ENCODE peak calls at places on chromosomes 5 and 9, in ten cellular contexts. One of them, this sample, is unnamed.
A peak's percentile ranks its signal among the peaks of the same experiment; 100 is the strongest.

GRCh38 chr9:35733109-35733541 is 659 bp downstream of the CREB3 start:
- DNase-seq in activated naive CD4-positive, alpha-beta T cell treated with Interleukin-2 at 50 U/mL for 16 hours: no peak
- DNase-seq in tibial artery: no peak
- DNase-seq in activated T-helper 1 cell treated with anti-CD3 and anti-CD28 coated beads, Interleukin-12 subunit alpha, Interleukin-12 subunit beta, Interleukin-2, Interleukin-4 antibody, amounts not matched to agents 30 ng/mL and 10 ng/mL and 1 ng/mL, durations not matched to agents 14 hours and 24 hours and 36 hours: no peak
- DNase-seq in NCI-H1930: peak; percentile 38
- DNase-seq in OCI-M1: peak; percentile 74
- DNase-seq in mucosa of descending colon: no peak
- DNase-seq in HuH-7: peak; percentile 52
- DNase-seq in stimulated activated CD4-positive, alpha-beta T cell treated with anti-CD3 and anti-CD28 coated beads, Interleukin-2, amount 100 ng/mL, for 24 hours: no peak
- DNase-seq in stimulated activated naive CD8-positive, alpha-beta T cell treated with anti-CD3 and anti-CD28 coated beads, Interleukin-15, Interleukin-2, amounts not matched to agents 100 U/mL and 50 U/mL, for 24 hours: no peak
- DNase-seq in this sample: no peak

GRCh38 chr5:66174338-66174737 is 30.2 kb downstream of the SREK1 start:
- DNase-seq in HuH-7: no peak
- DNase-seq in activated naive CD4-positive, alpha-beta T cell treated with Interleukin-2 at 50 U/mL for 16 hours: no peak
- DNase-seq in activated T-helper 1 cell treated with anti-CD3 and anti-CD28 coated beads, Interleukin-12 subunit alpha, Interleukin-12 subunit beta, Interleukin-2, Interleukin-4 antibody, amounts not matched to agents 30 ng/mL and 10 ng/mL and 1 ng/mL, durations not matched to agents 14 hours and 24 hours and 36 hours: no peak
- DNase-seq in NCI-H1930: no peak
- DNase-seq in stimulated activated naive CD8-positive, alpha-beta T cell treated with anti-CD3 and anti-CD28 coated beads, Interleukin-15, Interleukin-2, amounts not matched to agents 100 U/mL and 50 U/mL, for 24 hours: no peak
- DNase-seq in stimulated activated CD4-positive, alpha-beta T cell treated with anti-CD3 and anti-CD28 coated beads, Interleukin-2, amount 100 ng/mL, for 24 hours: no peak
- DNase-seq in OCI-M1: peak; percentile 57
- DNase-seq in tibial artery: no peak
- DNase-seq in mucosa of descending colon: no peak
- DNase-seq in this sample: no peak

GRCh38 chr5:128216860-128217531 is 133.4 kb downstream of the SLC12A2 start:
- DNase-seq in OCI-M1: no peak
- DNase-seq in activated T-helper 1 cell treated with anti-CD3 and anti-CD28 coated beads, Interleukin-12 subunit alpha, Interleukin-12 subunit beta, Interleukin-2, Interleukin-4 antibody, amounts not matched to agents 30 ng/mL and 10 ng/mL and 1 ng/mL, durations not matched to agents 14 hours and 24 hours and 36 hours: no peak
- DNase-seq in activated naive CD4-positive, alpha-beta T cell treated with Interleukin-2 at 50 U/mL for 16 hours: no peak
- DNase-seq in HuH-7: no peak
- DNase-seq in stimulated activated CD4-positive, alpha-beta T cell treated with anti-CD3 and anti-CD28 coated beads, Interleukin-2, amount 100 ng/mL, for 24 hours: no peak
- DNase-seq in stimulated activated naive CD8-positive, alpha-beta T cell treated with anti-CD3 and anti-CD28 coated beads, Interleukin-15, Interleukin-2, amounts not matched to agents 100 U/mL and 50 U/mL, for 24 hours: no peak
- DNase-seq in mucosa of descending colon: no peak
- DNase-seq in NCI-H1930: no peak
- DNase-seq in tibial artery: peak; percentile 31
- DNase-seq in this sample: no peak

GRCh38 chr5:68542207-68542606 is 326.7 kb downstream of the PIK3R1 start:
- DNase-seq in activated naive CD4-positive, alpha-beta T cell treated with Interleukin-2 at 50 U/mL for 16 hours: no peak
- DNase-seq in activated T-helper 1 cell treated with anti-CD3 and anti-CD28 coated beads, Interleukin-12 subunit alpha, Interleukin-12 subunit beta, Interleukin-2, Interleukin-4 antibody, amounts not matched to agents 30 ng/mL and 10 ng/mL and 1 ng/mL, durations not matched to agents 14 hours and 24 hours and 36 hours: no peak
- DNase-seq in HuH-7: no peak
- DNase-seq in stimulated activated naive CD8-positive, alpha-beta T cell treated with anti-CD3 and anti-CD28 coated beads, Interleukin-15, Interleukin-2, amounts not matched to agents 100 U/mL and 50 U/mL, for 24 hours: no peak
- DNase-seq in mucosa of descending colon: no peak
- DNase-seq in OCI-M1: peak; percentile 23
- DNase-seq in tibial artery: no peak
- DNase-seq in stimulated activated CD4-positive, alpha-beta T cell treated with anti-CD3 and anti-CD28 coated beads, Interleukin-2, amount 100 ng/mL, for 24 hours: no peak
- DNase-seq in NCI-H1930: no peak
- DNase-seq in this sample: no peak

GRCh38 chr5:135324897-135325650 is 74.0 kb downstream of the MACROH2A1 start:
- DNase-seq in HuH-7: peak; percentile 45
- DNase-seq in stimulated activated CD4-positive, alpha-beta T cell treated with anti-CD3 and anti-CD28 coated beads, Interleukin-2, amount 100 ng/mL, for 24 hours: no peak
- DNase-seq in NCI-H1930: no peak
- DNase-seq in activated naive CD4-positive, alpha-beta T cell treated with Interleukin-2 at 50 U/mL for 16 hours: no peak
- DNase-seq in tibial artery: no peak
- DNase-seq in activated T-helper 1 cell treated with anti-CD3 and anti-CD28 coated beads, Interleukin-12 subunit alpha, Interleukin-12 subunit beta, Interleukin-2, Interleukin-4 antibody, amounts not matched to agents 30 ng/mL and 10 ng/mL and 1 ng/mL, durations not matched to agents 14 hours and 24 hours and 36 hours: peak; percentile 49
- DNase-seq in OCI-M1: no peak
- DNase-seq in stimulated activated naive CD8-positive, alpha-beta T cell treated with anti-CD3 and anti-CD28 coated beads, Interleukin-15, Interleukin-2, amounts not matched to agents 100 U/mL and 50 U/mL, for 24 hours: no peak
- DNase-seq in mucosa of descending colon: no peak
- DNase-seq in this sample: no peak

GRCh38 chr5:38468978-38469706 is 87.3 kb downstream of the LIFR start:
- DNase-seq in mucosa of descending colon: no peak
- DNase-seq in activated naive CD4-positive, alpha-beta T cell treated with Interleukin-2 at 50 U/mL for 16 hours: no peak
- DNase-seq in stimulated activated CD4-positive, alpha-beta T cell treated with anti-CD3 and anti-CD28 coated beads, Interleukin-2, amount 100 ng/mL, for 24 hours: no peak
- DNase-seq in tibial artery: peak; percentile 76
- DNase-seq in activated T-helper 1 cell treated with anti-CD3 and anti-CD28 coated beads, Interleukin-12 subunit alpha, Interleukin-12 subunit beta, Interleukin-2, Interleukin-4 antibody, amounts not matched to agents 30 ng/mL and 10 ng/mL and 1 ng/mL, durations not matched to agents 14 hours and 24 hours and 36 hours: no peak
- DNase-seq in stimulated activated naive CD8-positive, alpha-beta T cell treated with anti-CD3 and anti-CD28 coated beads, Interleukin-15, Interleukin-2, amounts not matched to agents 100 U/mL and 50 U/mL, for 24 hours: no peak
- DNase-seq in HuH-7: no peak
- DNase-seq in OCI-M1: no peak
- DNase-seq in NCI-H1930: no peak
- DNase-seq in this sample: no peak

GRCh38 chr5:40385544-40385943 is 294.2 kb upstream of the PTGER4 start:
- DNase-seq in HuH-7: no peak
- DNase-seq in mucosa of descending colon: no peak
- DNase-seq in tibial artery: no peak
- DNase-seq in stimulated activated naive CD8-positive, alpha-beta T cell treated with anti-CD3 and anti-CD28 coated beads, Interleukin-15, Interleukin-2, amounts not matched to agents 100 U/mL and 50 U/mL, for 24 hours: no peak
- DNase-seq in OCI-M1: no peak
- DNase-seq in activated naive CD4-positive, alpha-beta T cell treated with Interleukin-2 at 50 U/mL for 16 hours: no peak
- DNase-seq in stimulated activated CD4-positive, alpha-beta T cell treated with anti-CD3 and anti-CD28 coated beads, Interleukin-2, amount 100 ng/mL, for 24 hours: no peak
- DNase-seq in NCI-H1930: no peak
- DNase-seq in activated T-helper 1 cell treated with anti-CD3 and anti-CD28 coated beads, Interleukin-12 subunit alpha, Interleukin-12 subunit beta, Interleukin-2, Interleukin-4 antibody, amounts not matched to agents 30 ng/mL and 10 ng/mL and 1 ng/mL, durations not matched to agents 14 hours and 24 hours and 36 hours: no peak
- DNase-seq in this sample: no peak

GRCh38 chr9:85258229-85258628 is 483.5 kb downstream of the AGTPBP1 start:
- DNase-seq in activated T-helper 1 cell treated with anti-CD3 and anti-CD28 coated beads, Interleukin-12 subunit alpha, Interleukin-12 subunit beta, Interleukin-2, Interleukin-4 antibody, amounts not matched to agents 30 ng/mL and 10 ng/mL and 1 ng/mL, durations not matched to agents 14 hours and 24 hours and 36 hours: no peak
- DNase-seq in mucosa of descending colon: peak; percentile 69
- DNase-seq in stimulated activated naive CD8-positive, alpha-beta T cell treated with anti-CD3 and anti-CD28 coated beads, Interleukin-15, Interleukin-2, amounts not matched to agents 100 U/mL and 50 U/mL, for 24 hours: no peak
- DNase-seq in HuH-7: no peak
- DNase-seq in tibial artery: no peak
- DNase-seq in stimulated activated CD4-positive, alpha-beta T cell treated with anti-CD3 and anti-CD28 coated beads, Interleukin-2, amount 100 ng/mL, for 24 hours: no peak
- DNase-seq in OCI-M1: no peak
- DNase-seq in NCI-H1930: no peak
- DNase-seq in activated naive CD4-positive, alpha-beta T cell treated with Interleukin-2 at 50 U/mL for 16 hours: no peak
- DNase-seq in this sample: no peak

GRCh38 chr9:134869554-134870310 is 10.9 kb upstream of the FCN2 start:
- DNase-seq in HuH-7: no peak
- DNase-seq in mucosa of descending colon: no peak
- DNase-seq in stimulated activated CD4-positive, alpha-beta T cell treated with anti-CD3 and anti-CD28 coated beads, Interleukin-2, amount 100 ng/mL, for 24 hours: no peak
- DNase-seq in activated T-helper 1 cell treated with anti-CD3 and anti-CD28 coated beads, Interleukin-12 subunit alpha, Interleukin-12 subunit beta, Interleukin-2, Interleukin-4 antibody, amounts not matched to agents 30 ng/mL and 10 ng/mL and 1 ng/mL, durations not matched to agents 14 hours and 24 hours and 36 hours: no peak
- DNase-seq in stimulated activated naive CD8-positive, alpha-beta T cell treated with anti-CD3 and anti-CD28 coated beads, Interleukin-15, Interleukin-2, amounts not matched to agents 100 U/mL and 50 U/mL, for 24 hours: no peak
- DNase-seq in activated naive CD4-positive, alpha-beta T cell treated with Interleukin-2 at 50 U/mL for 16 hours: no peak
- DNase-seq in NCI-H1930: no peak
- DNase-seq in tibial artery: no peak
- DNase-seq in OCI-M1: no peak
- DNase-seq in this sample: no peak

GRCh38 chr5:370959-371810 is 49.7 kb downstream of the AHRR start:
- DNase-seq in stimulated activated CD4-positive, alpha-beta T cell treated with anti-CD3 and anti-CD28 coated beads, Interleukin-2, amount 100 ng/mL, for 24 hours: no peak
- DNase-seq in stimulated activated naive CD8-positive, alpha-beta T cell treated with anti-CD3 and anti-CD28 coated beads, Interleukin-15, Interleukin-2, amounts not matched to agents 100 U/mL and 50 U/mL, for 24 hours: no peak
- DNase-seq in mucosa of descending colon: peak; percentile 20
- DNase-seq in activated T-helper 1 cell treated with anti-CD3 and anti-CD28 coated beads, Interleukin-12 subunit alpha, Interleukin-12 subunit beta, Interleukin-2, Interleukin-4 antibody, amounts not matched to agents 30 ng/mL and 10 ng/mL and 1 ng/mL, durations not matched to agents 14 hours and 24 hours and 36 hours: peak; percentile 0
- DNase-seq in NCI-H1930: no peak
- DNase-seq in HuH-7: no peak
- DNase-seq in tibial artery: no peak
- DNase-seq in OCI-M1: no peak
- DNase-seq in activated naive CD4-positive, alpha-beta T cell treated with Interleukin-2 at 50 U/mL for 16 hours: no peak
- DNase-seq in this sample: peak; percentile 0

GRCh38 chr9:75601280-75601679 is 289.2 kb upstream of the PCSK5 start:
- DNase-seq in OCI-M1: peak; percentile 60
- DNase-seq in stimulated activated CD4-positive, alpha-beta T cell treated with anti-CD3 and anti-CD28 coated beads, Interleukin-2, amount 100 ng/mL, for 24 hours: no peak
- DNase-seq in stimulated activated naive CD8-positive, alpha-beta T cell treated with anti-CD3 and anti-CD28 coated beads, Interleukin-15, Interleukin-2, amounts not matched to agents 100 U/mL and 50 U/mL, for 24 hours: no peak
- DNase-seq in activated T-helper 1 cell treated with anti-CD3 and anti-CD28 coated beads, Interleukin-12 subunit alpha, Interleukin-12 subunit beta, Interleukin-2, Interleukin-4 antibody, amounts not matched to agents 30 ng/mL and 10 ng/mL and 1 ng/mL, durations not matched to agents 14 hours and 24 hours and 36 hours: no peak
- DNase-seq in mucosa of descending colon: no peak
- DNase-seq in tibial artery: no peak
- DNase-seq in HuH-7: no peak
- DNase-seq in NCI-H1930: no peak
- DNase-seq in activated naive CD4-positive, alpha-beta T cell treated with Interleukin-2 at 50 U/mL for 16 hours: no peak
- DNase-seq in this sample: no peak

GRCh38 chr9:106075991-106076390 is 381.6 kb downstream of the TMEM38B start:
- DNase-seq in tibial artery: no peak
- DNase-seq in OCI-M1: no peak
- DNase-seq in HuH-7: no peak
- DNase-seq in activated T-helper 1 cell treated with anti-CD3 and anti-CD28 coated beads, Interleukin-12 subunit alpha, Interleukin-12 subunit beta, Interleukin-2, Interleukin-4 antibody, amounts not matched to agents 30 ng/mL and 10 ng/mL and 1 ng/mL, durations not matched to agents 14 hours and 24 hours and 36 hours: no peak
- DNase-seq in NCI-H1930: no peak
- DNase-seq in stimulated activated CD4-positive, alpha-beta T cell treated with anti-CD3 and anti-CD28 coated beads, Interleukin-2, amount 100 ng/mL, for 24 hours: no peak
- DNase-seq in mucosa of descending colon: no peak
- DNase-seq in activated naive CD4-positive, alpha-beta T cell treated with Interleukin-2 at 50 U/mL for 16 hours: no peak
- DNase-seq in stimulated activated naive CD8-positive, alpha-beta T cell treated with anti-CD3 and anti-CD28 coated beads, Interleukin-15, Interleukin-2, amounts not matched to agents 100 U/mL and 50 U/mL, for 24 hours: no peak
- DNase-seq in this sample: no peak

GRCh38 chr9:129385615-129385934 is 207.5 kb upstream of the IER5L start:
- DNase-seq in activated naive CD4-positive, alpha-beta T cell treated with Interleukin-2 at 50 U/mL for 16 hours: no peak
- DNase-seq in tibial artery: no peak
- DNase-seq in NCI-H1930: no peak
- DNase-seq in stimulated activated naive CD8-positive, alpha-beta T cell treated with anti-CD3 and anti-CD28 coated beads, Interleukin-15, Interleukin-2, amounts not matched to agents 100 U/mL and 50 U/mL, for 24 hours: no peak
- DNase-seq in stimulated activated CD4-positive, alpha-beta T cell treated with anti-CD3 and anti-CD28 coated beads, Interleukin-2, amount 100 ng/mL, for 24 hours: no peak
- DNase-seq in OCI-M1: no peak
- DNase-seq in HuH-7: no peak
- DNase-seq in activated T-helper 1 cell treated with anti-CD3 and anti-CD28 coated beads, Interleukin-12 subunit alpha, Interleukin-12 subunit beta, Interleukin-2, Interleukin-4 antibody, amounts not matched to agents 30 ng/mL and 10 ng/mL and 1 ng/mL, durations not matched to agents 14 hours and 24 hours and 36 hours: no peak
- DNase-seq in mucosa of descending colon: no peak
- DNase-seq in this sample: no peak

GRCh38 chr9:83238871-83239624 is 176.1 kb upstream of the RASEF start:
- DNase-seq in mucosa of descending colon: no peak
- DNase-seq in HuH-7: no peak
- DNase-seq in OCI-M1: peak; percentile 30
- DNase-seq in stimulated activated naive CD8-positive, alpha-beta T cell treated with anti-CD3 and anti-CD28 coated beads, Interleukin-15, Interleukin-2, amounts not matched to agents 100 U/mL and 50 U/mL, for 24 hours: no peak
- DNase-seq in NCI-H1930: no peak
- DNase-seq in activated naive CD4-positive, alpha-beta T cell treated with Interleukin-2 at 50 U/mL for 16 hours: no peak
- DNase-seq in activated T-helper 1 cell treated with anti-CD3 and anti-CD28 coated beads, Interleukin-12 subunit alpha, Interleukin-12 subunit beta, Interleukin-2, Interleukin-4 antibody, amounts not matched to agents 30 ng/mL and 10 ng/mL and 1 ng/mL, durations not matched to agents 14 hours and 24 hours and 36 hours: no peak
- DNase-seq in tibial artery: peak; percentile 23
- DNase-seq in stimulated activated CD4-positive, alpha-beta T cell treated with anti-CD3 and anti-CD28 coated beads, Interleukin-2, amount 100 ng/mL, for 24 hours: no peak
- DNase-seq in this sample: no peak

GRCh38 chr9:4832786-4833579 is 40.2 kb downstream of the RCL1 start:
- DNase-seq in NCI-H1930: no peak
- DNase-seq in stimulated activated naive CD8-positive, alpha-beta T cell treated with anti-CD3 and anti-CD28 coated beads, Interleukin-15, Interleukin-2, amounts not matched to agents 100 U/mL and 50 U/mL, for 24 hours: peak; percentile 49
- DNase-seq in activated naive CD4-positive, alpha-beta T cell treated with Interleukin-2 at 50 U/mL for 16 hours: peak; percentile 70
- DNase-seq in HuH-7: no peak
- DNase-seq in OCI-M1: peak; percentile 93
- DNase-seq in stimulated activated CD4-positive, alpha-beta T cell treated with anti-CD3 and anti-CD28 coated beads, Interleukin-2, amount 100 ng/mL, for 24 hours: peak; percentile 55
- DNase-seq in mucosa of descending colon: no peak
- DNase-seq in tibial artery: no peak
- DNase-seq in activated T-helper 1 cell treated with anti-CD3 and anti-CD28 coated beads, Interleukin-12 subunit alpha, Interleukin-12 subunit beta, Interleukin-2, Interleukin-4 antibody, amounts not matched to agents 30 ng/mL and 10 ng/mL and 1 ng/mL, durations not matched to agents 14 hours and 24 hours and 36 hours: peak; percentile 48
- DNase-seq in this sample: no peak

GRCh38 chr5:159309689-159310433 is 20.4 kb downstream of the IL12B start:
- DNase-seq in activated naive CD4-positive, alpha-beta T cell treated with Interleukin-2 at 50 U/mL for 16 hours: no peak
- DNase-seq in HuH-7: no peak
- DNase-seq in activated T-helper 1 cell treated with anti-CD3 and anti-CD28 coated beads, Interleukin-12 subunit alpha, Interleukin-12 subunit beta, Interleukin-2, Interleukin-4 antibody, amounts not matched to agents 30 ng/mL and 10 ng/mL and 1 ng/mL, durations not matched to agents 14 hours and 24 hours and 36 hours: no peak
- DNase-seq in stimulated activated naive CD8-positive, alpha-beta T cell treated with anti-CD3 and anti-CD28 coated beads, Interleukin-15, Interleukin-2, amounts not matched to agents 100 U/mL and 50 U/mL, for 24 hours: no peak
- DNase-seq in stimulated activated CD4-positive, alpha-beta T cell treated with anti-CD3 and anti-CD28 coated beads, Interleukin-2, amount 100 ng/mL, for 24 hours: no peak
- DNase-seq in mucosa of descending colon: no peak
- DNase-seq in NCI-H1930: no peak
- DNase-seq in OCI-M1: no peak
- DNase-seq in tibial artery: no peak
- DNase-seq in this sample: no peak

GRCh38 chr5:67089200-67089725 is 107.3 kb downstream of the CD180 start:
- DNase-seq in OCI-M1: no peak
- DNase-seq in mucosa of descending colon: no peak
- DNase-seq in stimulated activated naive CD8-positive, alpha-beta T cell treated with anti-CD3 and anti-CD28 coated beads, Interleukin-15, Interleukin-2, amounts not matched to agents 100 U/mL and 50 U/mL, for 24 hours: no peak
- DNase-seq in tibial artery: no peak
- DNase-seq in NCI-H1930: no peak
- DNase-seq in activated naive CD4-positive, alpha-beta T cell treated with Interleukin-2 at 50 U/mL for 16 hours: no peak
- DNase-seq in HuH-7: no peak
- DNase-seq in activated T-helper 1 cell treated with anti-CD3 and anti-CD28 coated beads, Interleukin-12 subunit alpha, Interleukin-12 subunit beta, Interleukin-2, Interleukin-4 antibody, amounts not matched to agents 30 ng/mL and 10 ng/mL and 1 ng/mL, durations not matched to agents 14 hours and 24 hours and 36 hours: no peak
- DNase-seq in stimulated activated CD4-positive, alpha-beta T cell treated with anti-CD3 and anti-CD28 coated beads, Interleukin-2, amount 100 ng/mL, for 24 hours: no peak
- DNase-seq in this sample: no peak

GRCh38 chr9:16230731-16231130 is 639.7 kb downstream of the BNC2 start:
- DNase-seq in activated T-helper 1 cell treated with anti-CD3 and anti-CD28 coated beads, Interleukin-12 subunit alpha, Interleukin-12 subunit beta, Interleukin-2, Interleukin-4 antibody, amounts not matched to agents 30 ng/mL and 10 ng/mL and 1 ng/mL, durations not matched to agents 14 hours and 24 hours and 36 hours: no peak
- DNase-seq in stimulated activated naive CD8-positive, alpha-beta T cell treated with anti-CD3 and anti-CD28 coated beads, Interleukin-15, Interleukin-2, amounts not matched to agents 100 U/mL and 50 U/mL, for 24 hours: no peak
- DNase-seq in HuH-7: no peak
- DNase-seq in mucosa of descending colon: no peak
- DNase-seq in tibial artery: no peak
- DNase-seq in NCI-H1930: no peak
- DNase-seq in OCI-M1: no peak
- DNase-seq in stimulated activated CD4-positive, alpha-beta T cell treated with anti-CD3 and anti-CD28 coated beads, Interleukin-2, amount 100 ng/mL, for 24 hours: no peak
- DNase-seq in activated naive CD4-positive, alpha-beta T cell treated with Interleukin-2 at 50 U/mL for 16 hours: no peak
- DNase-seq in this sample: no peak

GRCh38 chr5:5795074-5795779 is 372.8 kb downstream of the ICE1 start:
- DNase-seq in stimulated activated naive CD8-positive, alpha-beta T cell treated with anti-CD3 and anti-CD28 coated beads, Interleukin-15, Interleukin-2, amounts not matched to agents 100 U/mL and 50 U/mL, for 24 hours: no peak
- DNase-seq in activated naive CD4-positive, alpha-beta T cell treated with Interleukin-2 at 50 U/mL for 16 hours: no peak
- DNase-seq in mucosa of descending colon: no peak
- DNase-seq in NCI-H1930: no peak
- DNase-seq in OCI-M1: peak; percentile 0
- DNase-seq in HuH-7: no peak
- DNase-seq in activated T-helper 1 cell treated with anti-CD3 and anti-CD28 coated beads, Interleukin-12 subunit alpha, Interleukin-12 subunit beta, Interleukin-2, Interleukin-4 antibody, amounts not matched to agents 30 ng/mL and 10 ng/mL and 1 ng/mL, durations not matched to agents 14 hours and 24 hours and 36 hours: no peak
- DNase-seq in tibial artery: no peak
- DNase-seq in stimulated activated CD4-positive, alpha-beta T cell treated with anti-CD3 and anti-CD28 coated beads, Interleukin-2, amount 100 ng/mL, for 24 hours: no peak
- DNase-seq in this sample: no peak

GRCh38 chr5:140131967-140132409 is 6.3 kb downstream of the IGIP start:
- DNase-seq in mucosa of descending colon: no peak
- DNase-seq in stimulated activated CD4-positive, alpha-beta T cell treated with anti-CD3 and anti-CD28 coated beads, Interleukin-2, amount 100 ng/mL, for 24 hours: no peak
- DNase-seq in activated T-helper 1 cell treated with anti-CD3 and anti-CD28 coated beads, Interleukin-12 subunit alpha, Interleukin-12 subunit beta, Interleukin-2, Interleukin-4 antibody, amounts not matched to agents 30 ng/mL and 10 ng/mL and 1 ng/mL, durations not matched to agents 14 hours and 24 hours and 36 hours: no peak
- DNase-seq in HuH-7: no peak
- DNase-seq in tibial artery: no peak
- DNase-seq in activated naive CD4-positive, alpha-beta T cell treated with Interleukin-2 at 50 U/mL for 16 hours: no peak
- DNase-seq in NCI-H1930: no peak
- DNase-seq in stimulated activated naive CD8-positive, alpha-beta T cell treated with anti-CD3 and anti-CD28 coated beads, Interleukin-15, Interleukin-2, amounts not matched to agents 100 U/mL and 50 U/mL, for 24 hours: no peak
- DNase-seq in OCI-M1: peak; percentile 50
- DNase-seq in this sample: no peak

GRCh38 chr5:141382469-141383294 is at the start of gene PCDHGA7:
- DNase-seq in activated T-helper 1 cell treated with anti-CD3 and anti-CD28 coated beads, Interleukin-12 subunit alpha, Interleukin-12 subunit beta, Interleukin-2, Interleukin-4 antibody, amounts not matched to agents 30 ng/mL and 10 ng/mL and 1 ng/mL, durations not matched to agents 14 hours and 24 hours and 36 hours: no peak
- DNase-seq in tibial artery: no peak
- DNase-seq in activated naive CD4-positive, alpha-beta T cell treated with Interleukin-2 at 50 U/mL for 16 hours: no peak
- DNase-seq in stimulated activated CD4-positive, alpha-beta T cell treated with anti-CD3 and anti-CD28 coated beads, Interleukin-2, amount 100 ng/mL, for 24 hours: no peak
- DNase-seq in OCI-M1: no peak
- DNase-seq in NCI-H1930: no peak
- DNase-seq in stimulated activated naive CD8-positive, alpha-beta T cell treated with anti-CD3 and anti-CD28 coated beads, Interleukin-15, Interleukin-2, amounts not matched to agents 100 U/mL and 50 U/mL, for 24 hours: no peak
- DNase-seq in HuH-7: peak; percentile 70
- DNase-seq in mucosa of descending colon: no peak
- DNase-seq in this sample: no peak

GRCh38 chr5:139385061-139385889 is 2.2 kb upstream of the SLC23A1 start:
- DNase-seq in stimulated activated CD4-positive, alpha-beta T cell treated with anti-CD3 and anti-CD28 coated beads, Interleukin-2, amount 100 ng/mL, for 24 hours: no peak
- DNase-seq in tibial artery: no peak
- DNase-seq in HuH-7: no peak
- DNase-seq in mucosa of descending colon: peak; percentile 66
- DNase-seq in activated T-helper 1 cell treated with anti-CD3 and anti-CD28 coated beads, Interleukin-12 subunit alpha, Interleukin-12 subunit beta, Interleukin-2, Interleukin-4 antibody, amounts not matched to agents 30 ng/mL and 10 ng/mL and 1 ng/mL, durations not matched to agents 14 hours and 24 hours and 36 hours: no peak
- DNase-seq in stimulated activated naive CD8-positive, alpha-beta T cell treated with anti-CD3 and anti-CD28 coated beads, Interleukin-15, Interleukin-2, amounts not matched to agents 100 U/mL and 50 U/mL, for 24 hours: no peak
- DNase-seq in NCI-H1930: no peak
- DNase-seq in OCI-M1: peak; percentile 89
- DNase-seq in activated naive CD4-positive, alpha-beta T cell treated with Interleukin-2 at 50 U/mL for 16 hours: no peak
- DNase-seq in this sample: no peak

GRCh38 chr9:128917151-128917849 is 3.5 kb upstream of the PHYHD1 start:
- DNase-seq in OCI-M1: no peak
- DNase-seq in NCI-H1930: no peak
- DNase-seq in stimulated activated naive CD8-positive, alpha-beta T cell treated with anti-CD3 and anti-CD28 coated beads, Interleukin-15, Interleukin-2, amounts not matched to agents 100 U/mL and 50 U/mL, for 24 hours: no peak
- DNase-seq in HuH-7: no peak
- DNase-seq in mucosa of descending colon: peak; percentile 63
- DNase-seq in activated naive CD4-positive, alpha-beta T cell treated with Interleukin-2 at 50 U/mL for 16 hours: no peak
- DNase-seq in stimulated activated CD4-positive, alpha-beta T cell treated with anti-CD3 and anti-CD28 coated beads, Interleukin-2, amount 100 ng/mL, for 24 hours: no peak
- DNase-seq in activated T-helper 1 cell treated with anti-CD3 and anti-CD28 coated beads, Interleukin-12 subunit alpha, Interleukin-12 subunit beta, Interleukin-2, Interleukin-4 antibody, amounts not matched to agents 30 ng/mL and 10 ng/mL and 1 ng/mL, durations not matched to agents 14 hours and 24 hours and 36 hours: no peak
- DNase-seq in tibial artery: peak; percentile 89
- DNase-seq in this sample: no peak

GRCh38 chr9:112487799-112488345 is 1.2 kb downstream of the KIAA1958 start:
- DNase-seq in stimulated activated CD4-positive, alpha-beta T cell treated with anti-CD3 and anti-CD28 coated beads, Interleukin-2, amount 100 ng/mL, for 24 hours: no peak
- DNase-seq in NCI-H1930: no peak
- DNase-seq in OCI-M1: peak; percentile 33
- DNase-seq in HuH-7: peak; percentile 30
- DNase-seq in activated T-helper 1 cell treated with anti-CD3 and anti-CD28 coated beads, Interleukin-12 subunit alpha, Interleukin-12 subunit beta, Interleukin-2, Interleukin-4 antibody, amounts not matched to agents 30 ng/mL and 10 ng/mL and 1 ng/mL, durations not matched to agents 14 hours and 24 hours and 36 hours: no peak
- DNase-seq in tibial artery: no peak
- DNase-seq in stimulated activated naive CD8-positive, alpha-beta T cell treated with anti-CD3 and anti-CD28 coated beads, Interleukin-15, Interleukin-2, amounts not matched to agents 100 U/mL and 50 U/mL, for 24 hours: no peak
- DNase-seq in activated naive CD4-positive, alpha-beta T cell treated with Interleukin-2 at 50 U/mL for 16 hours: no peak
- DNase-seq in mucosa of descending colon: no peak
- DNase-seq in this sample: no peak